ENCODE peak calls at places on chromosomes 11 and 22, in five cellular contexts. V is IMR-90, G is neuronal stem cell, R is GM23248, I is PC-3. B is an unnamed sample.

GRCh38 chr22:38614331-38615122 is 41.7 kb downstream of the FAM227A start:
- DNase-seq in V (peak; percentile 59), G (no peak), R (peak; percentile 28), I (no peak), B (peak; percentile 17)

GRCh38 chr11:80086496-80087055 is 645.7 kb upstream of the TENM4 start:
- DNase-seq in V (no peak), G (no peak), R (no peak), I (no peak), B (no peak)

GRCh38 chr11:11022126-11022730 is 164.4 kb upstream of the ZBED5 start:
- DNase-seq in V (peak; percentile 24), G (no peak), R (peak; percentile 48), I (peak; percentile 57), B (no peak)

GRCh38 chr11:1642288-1643145 is 12.9 kb downstream of the KRTAP5-5 start:
- DNase-seq in V (no peak), G (no peak), R (no peak), I (no peak), B (no peak)

GRCh38 chr22:42277232-42277753 is 6.8 kb upstream of the TCF20 start:
- DNase-seq in V (no peak), G (no peak), R (no peak), I (no peak), B (no peak)

GRCh38 chr11:78265326-78265725 is 76.6 kb downstream of the USP35 start:
- DNase-seq in V (peak; percentile 4), G (no peak), R (peak; percentile 59), I (peak; percentile 48), B (no peak)

GRCh38 chr11:64854534-64855502 is 10.4 kb upstream of the CDC42BPG start:
- DNase-seq in V (peak; percentile 91), G (no peak), R (peak; percentile 97), I (peak; percentile 100), B (peak; percentile 94)

GRCh38 chr11:57480409-57481137 is 20.2 kb downstream of the RTN4RL2 start:
- DNase-seq in V (peak; percentile 25), G (no peak), R (peak; percentile 74), I (peak; percentile 80), B (peak; percentile 62)

GRCh38 chr22:48592488-48592887 is 1235.2 kb downstream of the BRD1 start:
- DNase-seq in V (no peak), G (no peak), R (no peak), I (no peak), B (no peak)

GRCh38 chr11:1227551-1228182 is 4.8 kb downstream of the MUC5B start:
- DNase-seq in V (no peak), G (no peak), R (no peak), I (no peak), B (no peak)

GRCh38 chr11:116772443-116773202 is at the start of gene BUD13:
- DNase-seq in V (peak; percentile 75), G (peak; percentile 86), R (peak; percentile 91), I (peak; percentile 94), B (peak; percentile 83)

GRCh38 chr22:31800065-31800464 is 46.2 kb downstream of the DEPDC5 start:
- DNase-seq in V (peak; percentile 78), G (no peak), R (peak; percentile 42), I (peak; percentile 90), B (peak; percentile 96)

GRCh38 chr11:47607380-47607779 is 13.2 kb upstream of the C1QTNF4 start:
- DNase-seq in V (peak; percentile 96), G (no peak), R (peak; percentile 96), I (no peak), B (no peak)

GRCh38 chr11:128874406-128874805 is 7.3 kb upstream of the KCNJ1 start:
- DNase-seq in V (peak; percentile 22), G (no peak), R (peak; percentile 16), I (no peak), B (no peak)

GRCh38 chr11:19805827-19806226 is 93.2 kb downstream of the NAV2 start:
- DNase-seq in V (peak; percentile 64), G (no peak), R (no peak), I (no peak), B (no peak)

GRCh38 chr11:285894-286220 is 3.1 kb upstream of the PGGHG start:
- DNase-seq in V (no peak), G (no peak), R (no peak), I (no peak), B (no peak)

GRCh38 chr22:49021926-49022815 is 805.5 kb downstream of the BRD1 start:
- DNase-seq in V (no peak), G (no peak), R (no peak), I (no peak), B (no peak)

GRCh38 chr11:69374110-69374981 is 80.4 kb downstream of the MYEOV start:
- DNase-seq in V (no peak), G (no peak), R (no peak), I (no peak), B (no peak)

GRCh38 chr11:72725731-72726042 is 26.5 kb downstream of the ARAP1 start:
- DNase-seq in V (no peak), G (no peak), R (no peak), I (no peak), B (no peak)

GRCh38 chr11:4865855-4866254 is 15.8 kb upstream of the OR51T1 start:
- DNase-seq in V (no peak), G (no peak), R (no peak), I (no peak), B (no peak)

GRCh38 chr22:24706050-24706449 is 68.5 kb downstream of the PIWIL3 start:
- DNase-seq in V (no peak), G (no peak), R (no peak), I (no peak), B (no peak)

GRCh38 chr11:67996622-67997459 is 7.1 kb downstream of the UNC93B1 start:
- DNase-seq in V (no peak), G (peak; percentile 71), R (peak; percentile 73), I (peak; percentile 56), B (peak; percentile 65)

GRCh38 chr11:12086271-12087074 is 23.9 kb upstream of the MICAL2 start:
- DNase-seq in V (peak; percentile 97), G (no peak), R (peak; percentile 97), I (peak; percentile 90), B (peak; percentile 90)

GRCh38 chr11:68455485-68455884 is 5.1 kb upstream of the PPP6R3 start:
- DNase-seq in V (no peak), G (no peak), R (no peak), I (no peak), B (no peak)

GRCh38 chr22:45164217-45165123 is 745 bp downstream of the NUP50 start:
- DNase-seq in V (no peak), G (peak; percentile 12), R (peak; percentile 52), I (no peak), B (peak; percentile 42)

GRCh38 chr22:42418811-42419243 is 13.4 kb downstream of the NFAM1 start:
- DNase-seq in V (no peak), G (no peak), R (peak; percentile 29), I (no peak), B (no peak)

GRCh38 chr22:49519117-49519737 is 308.4 kb downstream of the BRD1 start:
- DNase-seq in V (no peak), G (no peak), R (no peak), I (no peak), B (no peak)

GRCh38 chr11:114176321-114176720 is 116.8 kb downstream of the ZBTB16 start:
- DNase-seq in V (no peak), G (no peak), R (no peak), I (no peak), B (no peak)

GRCh38 chr22:40044870-40045834 is 50.4 kb downstream of the FAM83F start:
- DNase-seq in V (peak; percentile 15), G (peak; percentile 43), R (peak; percentile 60), I (peak; percentile 30), B (peak; percentile 35)

GRCh38 chr11:122696662-122697061 is 41.1 kb downstream of the UBASH3B start:
- DNase-seq in V (no peak), G (no peak), R (no peak), I (no peak), B (no peak)

GRCh38 chr11:118895093-118896039 is 11.7 kb downstream of the CXCR5 start:
- DNase-seq in V (no peak), G (no peak), R (no peak), I (no peak), B (no peak)

GRCh38 chr22:19448739-19449421 is 1.4 kb upstream of the C22orf39 start:
- DNase-seq in V (no peak), G (no peak), R (no peak), I (no peak), B (no peak)
- H3K4me2 ChIP-seq in V (no peak overlapping the region), G (no peak overlapping the region), R (peak overlapping the region; percentile 77), I (peak overlapping the region; percentile 80), B (peak overlapping the region; percentile 8)

DNA sequence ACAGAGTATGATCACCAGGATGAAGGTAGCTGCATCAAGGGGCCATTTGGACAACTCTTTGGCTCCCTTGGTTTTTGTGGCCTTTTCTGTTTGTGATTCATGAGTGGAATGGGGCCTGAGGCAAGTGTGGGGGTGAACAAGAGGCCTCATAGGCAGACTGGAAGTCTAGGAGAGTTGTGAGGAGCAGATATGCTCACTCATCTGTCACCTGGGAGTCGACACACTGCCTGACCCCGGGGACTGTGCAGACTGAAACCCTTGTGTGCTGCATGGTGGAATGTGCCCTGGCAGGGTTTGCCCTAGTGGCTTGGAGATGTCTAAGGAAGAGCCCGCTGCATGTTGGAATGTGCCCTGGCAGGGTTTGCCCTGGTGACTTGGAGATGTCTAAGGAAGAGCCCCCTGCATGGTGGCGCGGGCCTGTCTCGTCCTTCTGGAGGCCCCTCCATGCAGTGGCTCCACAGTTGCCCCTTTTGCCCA is 60.0 kb downstream of the MED15 start:
- DNase-seq in V (peak; percentile 66), G (no peak), R (peak; percentile 94), I (peak; percentile 91), B (peak; percentile 99)
- H2AFZ ChIP-seq in V (no peak overlapping the region), G (no peak overlapping the region), R (no peak overlapping the region), I (no peak overlapping the region), B (no peak overlapping the region)

GRCh38 chr11:45995342-45995734 is 72.9 kb downstream of the LARGE2 start:
- DNase-seq in V (no peak), G (no peak), R (no peak), I (no peak), B (no peak)

GRCh38 chr11:45994421-45995341 is 72.2 kb downstream of the LARGE2 start:
- DNase-seq in V (peak; percentile 51), G (no peak), R (peak; percentile 49), I (no peak), B (no peak)

GRCh38 chr11:45997599-45997998 is 75.1 kb downstream of the LARGE2 start:
- DNase-seq in V (no peak), G (no peak), R (no peak), I (peak; percentile 9), B (peak; percentile 9)

GRCh38 chr11:45988922-45989321 is 66.5 kb downstream of the LARGE2 start:
- DNase-seq in V (no peak), G (no peak), R (no peak), I (no peak), B (no peak)

GRCh38 chr11:45993438-45994064 is 71.1 kb downstream of the LARGE2 start:
- DNase-seq in V (no peak), G (no peak), R (peak; percentile 53), I (no peak), B (no peak)
- H3K4me3 ChIP-seq in V (no peak overlapping the region), G (no peak overlapping the region), R (no peak overlapping the region), I (no peak overlapping the region), B (no peak overlapping the region)

DNA sequence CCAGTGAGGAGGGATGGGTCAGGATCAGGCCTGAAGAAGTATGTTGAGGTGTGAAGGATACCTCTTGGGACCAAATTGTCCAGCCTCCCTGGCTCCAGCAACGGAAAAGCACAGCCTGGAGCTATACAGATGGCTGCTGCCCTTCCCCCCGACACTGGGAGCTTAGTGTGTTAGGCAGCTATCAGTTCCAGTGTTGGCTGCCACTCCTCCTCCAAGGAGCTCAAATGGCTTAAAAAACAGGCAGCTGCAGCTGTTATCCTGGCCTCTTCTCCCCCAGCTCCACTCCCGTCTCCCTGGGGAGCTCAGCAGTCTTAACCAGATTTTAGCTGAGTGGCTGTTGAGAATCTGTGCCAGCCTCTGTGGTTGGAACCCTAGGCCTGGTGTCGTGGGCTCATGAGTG is 225.0 kb downstream of the JRKL start:
- DNase-seq in V (no peak), G (no peak), R (no peak), I (no peak), B (no peak)
- H3K4me2 ChIP-seq in V (no peak overlapping the region), G (no peak overlapping the region), R (no peak overlapping the region), I (no peak overlapping the region), B (no peak overlapping the region)